ENCODE peak calls at places on chromosomes 7 and 10, in seven cellular contexts. W is PC-9, B is MM.1S, X is GM23338, K is SK-N-SH, T is GM23248, F is PC-3. N is an unnamed sample. For H3F3A, the result is how much of the 10 kb centered on the place peaks cover.

GRCh38 chr10:5476918-5477525 is 22.3 kb downstream of the CALML5 start:
- DNase-seq in W (no peak), B (no peak), X (peak), K (no peak), T (peak), F (no peak), N (peak)

GRCh38 chr10:86793696-86794095 is 37.3 kb downstream of the BMPR1A start:
- DNase-seq in W (no peak), B (no peak), X (peak), K (no peak), T (no peak), F (no peak), N (no peak)

GRCh38 chr7:143256325-143256724 is 6.9 kb upstream of the GSTK1 start:
- DNase-seq in W (no peak), B (no peak), X (peak), K (no peak), T (no peak), F (no peak), N (peak)

GRCh38 chr7:132618271-132618955 is 42.1 kb upstream of the PLXNA4 start:
- DNase-seq in W (no peak), B (no peak), X (peak), K (no peak), T (peak), F (no peak), N (no peak)

GRCh38 chr10:50512743-50513416 is 110.9 kb downstream of the SGMS1 start:
- DNase-seq in W (no peak), B (peak), X (no peak), K (no peak), T (no peak), F (no peak), N (no peak)

GRCh38 chr7:1301812-1302310 is 69.2 kb downstream of the UNCX start:
- DNase-seq in W (no peak), B (no peak), X (no peak), K (peak), T (no peak), F (no peak), N (no peak)

GRCh38 chr10:5608608-5609270 is 57.7 kb downstream of the ASB13 start:
- DNase-seq in W (no peak), B (peak), X (no peak), K (no peak), T (no peak), F (no peak), N (no peak)

GRCh38 chr7:70052691-70053090 is 454.4 kb downstream of the AUTS2 start:
- DNase-seq in W (no peak), B (no peak), X (no peak), K (no peak), T (peak), F (no peak), N (no peak)

GRCh38 chr7:44772867-44773266 is 23.6 kb upstream of the PPIA start:
- DNase-seq in W (no peak), B (no peak), X (peak), K (no peak), T (no peak), F (no peak), N (no peak)

GRCh38 chr7:120052884-120053382 is 220.0 kb upstream of the KCND2 start:
- DNase-seq in W (peak), B (no peak), X (no peak), K (no peak), T (peak), F (peak), N (no peak)

GRCh38 chr7:132500727-132501410 is 75.4 kb downstream of the PLXNA4 start:
- DNase-seq in W (no peak), B (no peak), X (peak), K (peak), T (peak), F (peak), N (peak)

GRCh38 chr7:108129018-108129965 is 869 bp downstream of the LAMB4 start:
- DNase-seq in W (no peak), B (no peak), X (no peak), K (peak), T (no peak), F (no peak), N (no peak)

GRCh38 chr10:103720964-103721335 is 134.4 kb downstream of the SH3PXD2A start:
- DNase-seq in W (no peak), B (no peak), X (no peak), K (no peak), T (no peak), F (no peak), N (no peak)

GRCh38 chr10:18918545-18918944 is 130.1 kb upstream of the MALRD1 start:
- DNase-seq in W (no peak), B (no peak), X (no peak), K (no peak), T (peak), F (peak), N (no peak)

GRCh38 chr7:24786941-24787340 is 29.7 kb upstream of the GSDME start:
- DNase-seq in W (peak), B (no peak), X (no peak), K (no peak), T (peak), F (peak), N (no peak)

GRCh38 chr7:55476071-55476803 is 96.1 kb downstream of the VOPP1 start:
- DNase-seq in W (no peak), B (no peak), X (no peak), K (no peak), T (peak), F (no peak), N (no peak)

GRCh38 chr7:41295455-41295815 is 407.5 kb downstream of the INHBA start:
- DNase-seq in W (no peak), B (no peak), X (no peak), K (no peak), T (no peak), F (no peak), N (no peak)

GRCh38 chr10:95516774-95517373 is 44.3 kb downstream of the SORBS1 start:
- DNase-seq in W (no peak), B (no peak), X (no peak), K (no peak), T (no peak), F (no peak), N (no peak)

GRCh38 chr7:106866298-106867281 is 1.5 kb downstream of the PIK3CG start:
- DNase-seq in W (no peak), B (peak), X (no peak), K (no peak), T (no peak), F (no peak), N (no peak)

GRCh38 chr7:73674468-73675124 is 7.0 kb downstream of the VPS37D start:
- DNase-seq in W (no peak), B (no peak), X (no peak), K (no peak), T (no peak), F (no peak), N (no peak)

GRCh38 chr10:3239066-3239919 is 66.7 kb upstream of the PITRM1 start:
- DNase-seq in W (peak), B (peak), X (peak), K (peak), T (peak), F (peak), N (peak)

GRCh38 chr7:94053532-94053931 is 49.4 kb upstream of the BET1 start:
- DNase-seq in W (no peak), B (no peak), X (no peak), K (no peak), T (no peak), F (no peak), N (no peak)

GRCh38 chr10:52226448-52226847 is 87.6 kb upstream of the DKK1 start:
- DNase-seq in W (no peak), B (no peak), X (no peak), K (no peak), T (peak), F (peak), N (no peak)

GRCh38 chr7:117731455-117731854 is 141.8 kb downstream of the CTTNBP2 start:
- DNase-seq in W (no peak), B (no peak), X (no peak), K (no peak), T (no peak), F (no peak), N (no peak)

GRCh38 chr10:78433722-78434535 is 400.3 kb downstream of the RPS24 start:
- DNase-seq in W (no peak), B (no peak), X (no peak), K (peak), T (no peak), F (no peak), N (peak)

GRCh38 chr10:4645836-4646235 is 180.2 kb upstream of the AKR1E2 start:
- DNase-seq in W (no peak), B (no peak), X (no peak), K (no peak), T (no peak), F (no peak), N (no peak)

GRCh38 chr7:138962561-138963270 is 18.5 kb downstream of the KIAA1549 start:
- DNase-seq in W (no peak), B (no peak), X (no peak), K (no peak), T (no peak), F (no peak), N (no peak)

GRCh38 chr10:72027498-72027897 is 60.9 kb downstream of the SPOCK2 start:
- DNase-seq in W (peak), B (no peak), X (no peak), K (no peak), T (no peak), F (peak), N (no peak)

GRCh38 chr7:47211467-47212121 is 370.3 kb downstream of the TNS3 start:
- DNase-seq in W (peak), B (peak), X (no peak), K (no peak), T (no peak), F (no peak), N (no peak)

GRCh38 chr10:45420453-45421192 is 46.6 kb downstream of the ALOX5 start:
- DNase-seq in W (peak), B (peak), X (no peak), K (no peak), T (peak), F (peak), N (no peak)

GRCh38 chr10:132185601-132186487 is 904 bp upstream of the DPYSL4 start:
- DNase-seq in W (no peak), B (no peak), X (peak), K (no peak), T (peak), F (peak), N (peak)

GRCh38 chr10:44326474-44327030 is 58.3 kb downstream of the CXCL12 start:
- DNase-seq in W (no peak), B (no peak), X (no peak), K (no peak), T (no peak), F (no peak), N (no peak)

GRCh38 chr10:25125151-25125550 is 49.6 kb upstream of the GPR158 start:
- DNase-seq in W (no peak), B (no peak), X (peak), K (peak), T (no peak), F (no peak), N (peak)

GRCh38 chr10:8331387-8331786 is 276.9 kb downstream of the GATA3 start:
- DNase-seq in W (no peak), B (no peak), X (no peak), K (no peak), T (no peak), F (no peak), N (no peak)

GRCh38 chr10:93150289-93150688 is 76.6 kb downstream of the CYP26A1 start:
- DNase-seq in W (peak), B (peak), X (no peak), K (no peak), T (peak), F (peak), N (no peak)

GRCh38 chr7:71322201-71322600 is 190.3 kb downstream of the GALNT17 start:
- DNase-seq in W (no peak), B (no peak), X (no peak), K (no peak), T (no peak), F (no peak), N (no peak)

GRCh38 chr10:18797286-18797685 is 138.1 kb downstream of the ARL5B start:
- DNase-seq in W (no peak), B (no peak), X (no peak), K (no peak), T (no peak), F (peak), N (no peak)

GRCh38 chr10:6737758-6738463 is 157.8 kb upstream of the PRKCQ start:
- DNase-seq in W (peak), B (no peak), X (no peak), K (no peak), T (peak), F (peak), N (no peak)

GRCh38 chr10:6741561-6741960 is 161.5 kb upstream of the PRKCQ start:
- DNase-seq in W (no peak), B (no peak), X (no peak), K (no peak), T (peak), F (no peak), N (no peak)

GRCh38 chr10:6739530-6740174 is 159.6 kb upstream of the PRKCQ start:
- DNase-seq in W (no peak), B (no peak), X (no peak), K (no peak), T (no peak), F (no peak), N (no peak)

GRCh38 chr10:6737080-6737641 is 157.1 kb upstream of the PRKCQ start:
- DNase-seq in W (peak), B (no peak), X (peak), K (no peak), T (peak), F (peak), N (no peak)

DNA sequence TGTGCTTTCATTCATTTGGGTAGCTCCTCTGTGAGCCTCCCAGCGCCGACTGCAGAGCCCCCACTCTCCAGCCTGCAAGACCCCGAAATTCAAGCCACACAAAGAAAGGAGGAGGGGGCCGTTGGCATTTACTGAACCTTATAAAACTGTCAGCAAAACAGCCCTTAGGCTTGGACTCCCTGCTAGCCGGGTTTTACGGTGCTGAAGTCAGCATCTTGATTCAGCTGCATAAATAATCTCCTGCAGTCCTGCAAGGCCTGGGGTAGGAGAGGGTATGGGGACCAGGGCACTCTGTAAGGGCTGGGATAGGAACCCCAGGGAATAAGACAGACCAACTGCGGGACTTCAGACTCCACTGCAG is 158.4 kb upstream of the PRKCQ start:
- DNase-seq in W (no peak), B (no peak), X (peak), K (no peak), T (no peak), F (no peak), N (no peak)
- H3F3A ChIP-seq in W (under half), B (under half), X (under half), K (under half), T (under half), F (under half), N (under half)

DNA sequence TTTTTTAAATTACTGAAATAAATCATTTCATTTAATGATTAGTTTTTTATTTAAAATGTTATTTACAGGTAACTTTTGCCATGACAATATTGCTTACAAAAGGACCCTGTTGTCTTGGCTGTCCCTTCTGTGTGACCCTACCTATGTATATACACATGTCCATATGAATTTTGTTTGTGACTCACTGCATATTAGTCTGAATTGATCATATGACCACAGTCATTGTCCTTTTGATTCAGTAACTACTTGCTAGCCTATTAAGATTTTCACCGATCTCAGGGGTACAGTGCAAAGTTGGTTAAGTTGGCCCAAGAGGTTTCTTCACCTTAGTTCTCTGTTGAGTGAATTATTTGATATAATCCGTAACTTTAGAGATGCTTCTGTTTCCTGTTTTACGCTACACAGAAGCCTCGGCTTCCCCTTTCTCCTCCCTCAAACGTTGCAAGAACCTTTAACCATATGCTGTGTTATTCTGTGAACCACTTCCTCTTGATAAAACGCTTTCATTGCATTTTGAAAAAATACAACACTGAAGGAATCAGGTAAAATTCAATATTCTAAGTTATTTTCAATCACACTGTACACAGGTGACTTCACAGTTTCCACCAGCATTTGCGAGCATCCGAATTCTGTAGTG is 43.9 kb downstream of the APBB1IP start:
- DNase-seq in W (no peak), B (no peak), X (no peak), K (no peak), T (no peak), F (no peak), N (no peak)
- H3F3A ChIP-seq in W (under half), B (under half), X (under half), K (under half), T (under half), F (under half), N (under half)

GRCh38 chr7:37784015-37784414 is 64.4 kb upstream of the NME8 start:
- DNase-seq in W (no peak), B (no peak), X (no peak), K (no peak), T (no peak), F (no peak), N (no peak)

GRCh38 chr7:37786741-37787569 is 61.4 kb upstream of the NME8 start:
- DNase-seq in W (no peak), B (peak), X (no peak), K (no peak), T (no peak), F (no peak), N (no peak)

GRCh38 chr7:37782166-37782565 is 66.2 kb upstream of the NME8 start:
- DNase-seq in W (no peak), B (no peak), X (no peak), K (no peak), T (no peak), F (no peak), N (no peak)
- H3F3A ChIP-seq in W (under half), B (under half), X (under half), K (under half), T (under half), F (under half), N (under half)

DNA sequence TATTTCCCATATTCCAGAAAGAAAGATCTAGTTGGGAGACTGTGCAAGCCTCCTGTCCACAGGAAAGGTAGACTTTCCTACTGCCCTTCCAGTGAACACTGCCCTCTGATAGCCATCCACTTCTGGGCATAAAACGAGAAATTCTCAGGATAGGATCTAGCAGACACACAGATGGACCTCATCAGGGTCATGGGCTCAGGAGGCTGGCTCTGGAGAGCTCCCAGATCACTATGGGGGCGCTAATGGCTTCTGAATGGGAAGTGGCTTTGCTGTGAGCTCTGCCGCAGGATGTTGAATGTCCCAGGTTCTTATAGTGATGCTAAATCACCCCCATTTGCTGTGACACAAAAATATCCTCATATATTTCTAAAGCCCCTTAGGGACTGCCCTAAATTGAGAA is 77.1 kb downstream of the SVIL start:
- DNase-seq in W (no peak), B (no peak), X (peak), K (peak), T (no peak), F (no peak), N (no peak)
- H3F3A ChIP-seq in W (under half), B (under half), X (under half), K (under half), T (under half), F (under half), N (under half)

DNA sequence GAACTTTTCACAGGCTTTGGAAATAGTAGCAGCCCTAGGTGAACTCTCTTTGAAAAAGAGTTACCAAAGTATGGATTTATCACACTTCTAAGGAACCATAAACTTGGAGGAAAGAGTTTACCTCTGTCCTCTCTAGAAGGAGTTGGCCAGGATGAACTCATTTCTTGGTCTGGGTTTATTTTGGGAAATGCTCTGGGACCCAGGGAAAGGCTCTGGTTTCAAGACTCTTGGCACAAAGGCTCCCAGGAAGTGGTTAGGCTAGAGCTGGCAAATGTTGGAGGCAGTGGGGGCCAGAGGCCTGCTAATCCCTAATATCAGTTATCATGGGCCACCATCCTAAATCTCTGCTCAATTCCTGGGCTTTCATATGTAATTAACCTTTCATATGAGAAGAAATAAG is 36.3 kb upstream of the CDK6 start:
- DNase-seq in W (no peak), B (no peak), X (no peak), K (no peak), T (peak), F (peak), N (no peak)
- H3F3A ChIP-seq in W (under half), B (under half), X (under half), K (under half), T (under half), F (under half), N (under half)

GRCh38 chr10:110514848-110515247 is 17.1 kb downstream of the DUSP5 start:
- DNase-seq in W (no peak), B (no peak), X (no peak), K (no peak), T (no peak), F (no peak), N (no peak)
- H3F3A ChIP-seq in W (half or more), B (half or more), X (under half), K (under half), T (half or more), F (under half), N (under half)

DNA sequence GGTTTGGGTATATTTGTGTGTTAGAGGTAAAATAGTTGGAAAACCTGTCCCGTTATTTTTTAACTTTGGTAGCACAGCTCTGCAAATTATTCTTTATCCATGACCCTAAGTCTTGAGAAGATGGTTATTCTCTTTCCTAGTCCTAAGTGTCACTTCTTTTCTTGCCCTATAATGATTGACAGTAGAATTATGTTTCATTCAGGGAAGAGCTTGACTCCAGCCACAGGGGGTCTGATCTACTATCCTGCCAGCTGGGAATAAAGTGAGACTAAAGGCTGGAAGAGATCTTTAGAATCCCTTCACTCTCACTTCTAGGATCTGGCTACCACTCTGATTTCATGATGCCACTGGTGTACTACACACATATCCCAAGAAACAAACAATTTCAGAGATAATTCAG is 90.4 kb downstream of the PHTF2 start:
- DNase-seq in W (no peak), B (no peak), X (no peak), K (no peak), T (no peak), F (no peak), N (peak)
- H3F3A ChIP-seq in W (under half), B (under half), X (under half), K (under half), T (under half), F (under half), N (under half)

DNA sequence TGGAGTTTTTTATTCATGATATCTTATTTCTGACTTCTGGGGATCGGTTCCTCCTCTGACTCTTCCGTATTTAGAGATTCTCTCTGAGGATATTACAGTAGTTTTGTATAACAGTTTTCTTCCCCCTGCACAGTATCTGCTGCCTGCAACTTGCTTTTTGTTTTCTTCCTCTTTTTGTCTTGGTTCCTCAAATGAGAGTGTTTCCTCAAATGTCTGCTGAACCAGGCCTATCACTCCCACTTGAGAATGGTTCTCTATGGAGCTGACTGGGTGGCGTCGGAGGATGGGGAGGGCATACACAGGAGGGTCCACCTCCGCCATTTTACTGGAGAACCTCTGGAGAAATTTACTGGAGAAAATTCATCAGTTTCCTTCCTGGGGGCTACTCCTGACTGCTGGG is 27.7 kb downstream of the ARHGAP22 start:
- DNase-seq in W (no peak), B (no peak), X (no peak), K (no peak), T (no peak), F (no peak), N (no peak)
- H3F3A ChIP-seq in W (under half), B (under half), X (under half), K (under half), T (under half), F (under half), N (under half)